ENCODE peak calls at places on chromosomes 1 and 21, in four cellular contexts. T is lung; H is upper lobe of right lung; P is CD8-positive, alpha-beta T cell. U is an unnamed sample. For H3K9me3, the result is how much of the 10 kb centered on the place peaks cover.

GRCh38 chr1:166848193-166848592 is 8.9 kb downstream of the POGK start:
- ATAC-seq in T (no peak), H (no peak), P (no peak), U (no peak)

GRCh38 chr1:12356004-12356890 is 126.4 kb downstream of the VPS13D start:
- ATAC-seq in T (no peak), H (peak), P (no peak), U (no peak)

GRCh38 chr1:225435487-225435886 is 7.6 kb upstream of the LBR start:
- ATAC-seq in T (no peak), H (no peak), P (no peak), U (no peak)

GRCh38 chr1:27816921-27817630 is 13.5 kb upstream of the PPP1R8 start:
- ATAC-seq in T (no peak), H (peak), P (no peak), U (peak)

GRCh38 chr1:84271452-84272273 is 29.8 kb upstream of the SAMD13 start:
- ATAC-seq in T (no peak), H (peak), P (peak), U (no peak)

GRCh38 chr1:178282949-178283367 is 189.1 kb downstream of the RASAL2 start:
- ATAC-seq in T (no peak), H (peak), P (no peak), U (no peak)

GRCh38 chr1:231949277-231950122 is 322.9 kb downstream of the DISC1 start:
- ATAC-seq in T (no peak), H (no peak), P (no peak), U (peak)

GRCh38 chr1:46197551-46198025 is 646 bp downstream of the POMGNT1 start:
- ATAC-seq in T (no peak), H (peak), P (no peak), U (peak)

GRCh38 chr1:175635092-175635491 is 108.3 kb downstream of the TNR start:
- ATAC-seq in T (no peak), H (no peak), P (no peak), U (no peak)

GRCh38 chr1:248114890-248115289 is 19.9 kb downstream of the OR2L13 start:
- ATAC-seq in T (no peak), H (no peak), P (no peak), U (no peak)

GRCh38 chr1:248111157-248111556 is 16.2 kb downstream of the OR2L13 start:
- ATAC-seq in T (no peak), H (no peak), P (no peak), U (no peak)
- H3K9me3 ChIP-seq in T (under half), H (under half), P (under half), U (under half)

GRCh38 chr21:26491663-26492062 is 81.4 kb downstream of the CYYR1 start:
- ATAC-seq in T (no peak), H (no peak), P (no peak), U (no peak)

GRCh38 chr21:26489781-26490180 is 83.3 kb downstream of the CYYR1 start:
- ATAC-seq in T (no peak), H (no peak), P (no peak), U (no peak)

GRCh38 chr21:26490771-26491170 is 82.3 kb downstream of the CYYR1 start:
- ATAC-seq in T (no peak), H (no peak), P (no peak), U (no peak)

DNA sequence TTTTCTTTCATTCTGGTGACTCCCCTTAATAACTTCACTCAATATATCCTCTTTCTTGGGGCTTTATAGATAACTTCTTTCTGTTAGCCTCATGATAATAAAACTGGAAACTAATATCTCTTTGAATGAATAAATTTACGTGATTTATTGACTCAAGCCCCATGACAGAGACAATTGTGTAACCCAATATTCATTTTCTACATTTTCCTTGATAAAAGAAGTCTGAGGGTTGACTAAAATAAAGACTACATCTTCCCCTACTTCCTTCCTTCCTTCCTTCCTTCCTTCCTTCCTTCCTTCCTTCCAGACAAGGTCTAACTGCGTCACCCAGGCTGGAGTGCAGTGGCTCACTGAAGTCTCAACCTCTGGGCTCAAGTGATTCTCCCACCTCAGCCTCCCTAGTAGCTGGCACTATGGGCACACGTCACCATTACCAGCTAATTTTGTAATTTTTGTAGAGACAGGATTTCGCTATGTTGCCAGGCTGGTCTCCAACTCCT is 85.1 kb downstream of the CYYR1 start:
- ATAC-seq in T (no peak), H (no peak), P (no peak), U (no peak)
- H3K9me3 ChIP-seq in T (under half), H (under half), P (under half), U (under half)

GRCh38 chr21:26707241-26707640 is 134.2 kb upstream of the CYYR1 start:
- ATAC-seq in T (no peak), H (no peak), P (no peak), U (no peak)
- H3K9me3 ChIP-seq in T (under half), H (under half), P (under half), U (under half)

GRCh38 chr1:4460052-4460451 is 194.4 kb upstream of the AJAP1 start:
- ATAC-seq in T (no peak), H (no peak), P (no peak), U (no peak)
- H3K9me3 ChIP-seq in T (under half), H (under half), P (under half), U (under half)

DNA sequence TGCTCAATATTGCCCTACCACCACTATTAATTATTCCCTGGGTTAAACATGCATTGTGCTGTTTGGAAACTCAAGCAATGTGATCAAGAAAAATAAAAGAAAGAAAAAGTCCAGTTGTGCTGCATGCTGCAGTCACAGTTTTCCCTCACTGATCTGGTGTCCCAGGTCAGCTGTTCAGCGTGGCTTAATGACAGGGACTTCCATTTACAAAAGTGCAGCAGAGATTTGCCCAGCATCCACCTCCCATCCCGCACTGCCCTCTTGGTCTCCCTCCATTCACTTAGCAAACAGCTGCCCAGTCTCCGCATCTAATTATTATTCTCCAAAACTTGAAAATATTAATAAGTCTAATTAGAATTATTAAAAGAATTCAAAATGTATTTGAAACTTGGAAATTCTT is 2.0 kb upstream of the OR2T4 start:
- ATAC-seq in T (no peak), H (no peak), P (no peak), U (no peak)
- H3K9me3 ChIP-seq in T (under half), H (under half), P (under half), U (under half)

U was measured in gastroesophageal sphincter.